ENCODE peak calls at places on chromosomes 6 and 20, in five cellular contexts. U, L, X, N and E are unnamed samples.

GRCh38 chr6:149851461-149851860 is 12.7 kb downstream of the LRP11 start:
- DNase-seq in U (no peak), L (no peak), X (no peak), N (no peak), E (no peak)

GRCh38 chr6:131823276-131823902 is 15.6 kb downstream of the ENPP1 start:
- DNase-seq in U (no peak), L (no peak), X (no peak), N (no peak), E (no peak)

GRCh38 chr20:45405566-45406259 is 2.4 kb upstream of the DBNDD2 start:
- DNase-seq in U (no peak), L (peak), X (no peak), N (no peak), E (no peak)

GRCh38 chr6:168276576-168277273 is 42.9 kb downstream of the DACT2 start:
- DNase-seq in U (no peak), L (no peak), X (no peak), N (no peak), E (no peak)

GRCh38 chr6:75230484-75231325 is 12.9 kb downstream of the COX7A2 start:
- DNase-seq in U (no peak), L (peak), X (peak), N (peak), E (no peak)

GRCh38 chr20:25315418-25316210 is 67.7 kb downstream of the PYGB start:
- DNase-seq in U (no peak), L (no peak), X (no peak), N (no peak), E (no peak)

GRCh38 chr6:169811521-169812256 is 60.3 kb downstream of the ERMARD start:
- DNase-seq in U (no peak), L (no peak), X (no peak), N (no peak), E (no peak)

GRCh38 chr6:39137235-39137634 is 22.2 kb upstream of the SAYSD1 start:
- DNase-seq in U (no peak), L (no peak), X (no peak), N (peak), E (no peak)